ENCODE peak calls at places on chromosomes 7 and 10, in five cellular contexts. One of them, this sample, is unnamed.

GRCh38 chr7:88268858-88269257 is 37.8 kb downstream of the STEAP4 start:
- DNase-seq in brain microvascular endothelial cell: no peak
- DNase-seq in A549: no peak
- DNase-seq in heart left ventricle: no peak
- DNase-seq in IMR-90: no peak
- DNase-seq in this sample: no peak

GRCh38 chr10:110311357-110311949 is 6.7 kb upstream of the SMNDC1 start:
- DNase-seq in brain microvascular endothelial cell: peak; percentile 46
- DNase-seq in A549: peak; percentile 79
- DNase-seq in heart left ventricle: peak; percentile 56
- DNase-seq in IMR-90: peak; percentile 70
- DNase-seq in this sample: peak; percentile 35

GRCh38 chr7:26340476-26341018 is 48.9 kb downstream of the SNX10 start:
- DNase-seq in brain microvascular endothelial cell: no peak
- DNase-seq in IMR-90: no peak
- DNase-seq in A549: no peak
- DNase-seq in heart left ventricle: no peak
- DNase-seq in this sample: no peak

GRCh38 chr10:42866115-42866995 is 83.8 kb downstream of the BMS1 start:
- DNase-seq in A549: peak; percentile 67
- DNase-seq in IMR-90: peak; percentile 64
- DNase-seq in brain microvascular endothelial cell: peak; percentile 56
- DNase-seq in heart left ventricle: peak; percentile 89
- DNase-seq in this sample: peak; percentile 73

GRCh38 chr7:39085590-39086049 is 107.9 kb downstream of the POU6F2 start:
- DNase-seq in A549: no peak
- DNase-seq in brain microvascular endothelial cell: peak; percentile 6
- DNase-seq in heart left ventricle: peak; percentile 29
- DNase-seq in IMR-90: no peak
- DNase-seq in this sample: no peak

GRCh38 chr10:71821909-71822763 is 28.9 kb downstream of the PSAP start:
- DNase-seq in A549: no peak
- DNase-seq in heart left ventricle: no peak
- DNase-seq in brain microvascular endothelial cell: peak; percentile 16
- DNase-seq in IMR-90: peak; percentile 49
- DNase-seq in this sample: no peak

GRCh38 chr7:64946772-64947171 is 43.7 kb downstream of the ZNF273 start:
- DNase-seq in brain microvascular endothelial cell: no peak
- DNase-seq in A549: no peak
- DNase-seq in heart left ventricle: peak; percentile 30
- DNase-seq in IMR-90: peak; percentile 1
- DNase-seq in this sample: no peak

GRCh38 chr7:101733713-101734475 is 83.5 kb upstream of the CUX1 start:
- DNase-seq in brain microvascular endothelial cell: peak; percentile 18
- DNase-seq in A549: no peak
- DNase-seq in IMR-90: peak; percentile 47
- DNase-seq in heart left ventricle: peak; percentile 49
- DNase-seq in this sample: peak; percentile 38

GRCh38 chr7:26292768-26293560 is 1.3 kb downstream of the SNX10 start:
- DNase-seq in heart left ventricle: no peak
- DNase-seq in IMR-90: no peak
- DNase-seq in brain microvascular endothelial cell: no peak
- DNase-seq in A549: no peak
- DNase-seq in this sample: no peak

GRCh38 chr10:130138479-130138866 is 2.3 kb downstream of the GLRX3 start:
- DNase-seq in IMR-90: peak; percentile 69
- DNase-seq in brain microvascular endothelial cell: peak; percentile 61
- DNase-seq in A549: peak; percentile 62
- DNase-seq in heart left ventricle: no peak
- DNase-seq in this sample: no peak

GRCh38 chr7:46003896-46004875 is 83.1 kb upstream of the IGFBP3 start:
- DNase-seq in heart left ventricle: no peak
- DNase-seq in IMR-90: peak; percentile 97
- DNase-seq in A549: peak; percentile 50
- DNase-seq in brain microvascular endothelial cell: peak; percentile 72
- DNase-seq in this sample: no peak

GRCh38 chr7:79912213-79912633 is 222.4 kb upstream of the GNAI1 start:
- DNase-seq in heart left ventricle: no peak
- DNase-seq in brain microvascular endothelial cell: no peak
- DNase-seq in A549: no peak
- DNase-seq in IMR-90: no peak
- DNase-seq in this sample: no peak

GRCh38 chr10:63157845-63158624 is 24.9 kb downstream of the NRBF2 start:
- DNase-seq in heart left ventricle: no peak
- DNase-seq in IMR-90: peak; percentile 95
- DNase-seq in A549: peak; percentile 92
- DNase-seq in brain microvascular endothelial cell: peak; percentile 35
- DNase-seq in this sample: peak; percentile 47

GRCh38 chr10:42754155-42755027 is 28.2 kb upstream of the BMS1 start:
- DNase-seq in A549: no peak
- DNase-seq in heart left ventricle: peak; percentile 57
- DNase-seq in brain microvascular endothelial cell: no peak
- DNase-seq in IMR-90: no peak
- DNase-seq in this sample: peak; percentile 41

GRCh38 chr7:39137480-39137879 is 159.8 kb downstream of the POU6F2 start:
- DNase-seq in A549: no peak
- DNase-seq in IMR-90: no peak
- DNase-seq in heart left ventricle: no peak
- DNase-seq in brain microvascular endothelial cell: no peak
- DNase-seq in this sample: no peak

GRCh38 chr10:124155781-124156401 is 62.5 kb upstream of the CHST15 start:
- DNase-seq in heart left ventricle: peak; percentile 56
- DNase-seq in IMR-90: no peak
- DNase-seq in A549: no peak
- DNase-seq in brain microvascular endothelial cell: no peak
- DNase-seq in this sample: no peak

GRCh38 chr10:31070691-31071090 is 39.0 kb upstream of the ZNF438 start:
- DNase-seq in heart left ventricle: no peak
- DNase-seq in IMR-90: no peak
- DNase-seq in A549: no peak
- DNase-seq in brain microvascular endothelial cell: no peak
- DNase-seq in this sample: no peak

GRCh38 chr7:123184271-123184670 is 15.5 kb downstream of the SLC13A1 start:
- DNase-seq in brain microvascular endothelial cell: no peak
- DNase-seq in IMR-90: no peak
- DNase-seq in A549: no peak
- DNase-seq in heart left ventricle: no peak
- DNase-seq in this sample: no peak

GRCh38 chr7:107201795-107202450 is 33.1 kb downstream of the HBP1 start:
- DNase-seq in heart left ventricle: peak; percentile 75
- DNase-seq in brain microvascular endothelial cell: peak; percentile 37
- DNase-seq in A549: peak; percentile 51
- DNase-seq in IMR-90: peak; percentile 18
- DNase-seq in this sample: peak; percentile 38

GRCh38 chr7:121516791-121517305 is 120.7 kb upstream of the FAM3C start:
- DNase-seq in A549: no peak
- DNase-seq in brain microvascular endothelial cell: no peak
- DNase-seq in heart left ventricle: no peak
- DNase-seq in IMR-90: no peak
- DNase-seq in this sample: peak; percentile 68

GRCh38 chr7:92973964-92974363 is 137.6 kb upstream of the CDK6 start:
- DNase-seq in IMR-90: peak; percentile 64
- DNase-seq in heart left ventricle: no peak
- DNase-seq in A549: no peak
- DNase-seq in brain microvascular endothelial cell: no peak
- DNase-seq in this sample: no peak

GRCh38 chr10:103616705-103617361 is 123.3 kb downstream of the NEURL1 start:
- DNase-seq in A549: no peak
- DNase-seq in heart left ventricle: peak; percentile 87
- DNase-seq in IMR-90: peak; percentile 80
- DNase-seq in brain microvascular endothelial cell: no peak
- DNase-seq in this sample: peak; percentile 92

GRCh38 chr7:30502470-30503251 is 2.0 kb downstream of the GGCT start:
- DNase-seq in IMR-90: no peak
- DNase-seq in A549: no peak
- DNase-seq in heart left ventricle: no peak
- DNase-seq in brain microvascular endothelial cell: no peak
- DNase-seq in this sample: no peak

GRCh38 chr7:157299613-157300405 is 37.0 kb upstream of the DNAJB6 start:
- DNase-seq in brain microvascular endothelial cell: no peak
- DNase-seq in IMR-90: no peak
- DNase-seq in A549: peak; percentile 87
- DNase-seq in heart left ventricle: no peak
- DNase-seq in this sample: no peak

GRCh38 chr7:17370901-17371550 is 72.6 kb downstream of the AHR start:
- DNase-seq in A549: peak; percentile 10
- DNase-seq in IMR-90: peak; percentile 18
- DNase-seq in brain microvascular endothelial cell: no peak
- DNase-seq in heart left ventricle: no peak
- DNase-seq in this sample: no peak

GRCh38 chr7:102155821-102156441 is 130.7 kb upstream of the SH2B2 start:
- DNase-seq in IMR-90: no peak
- DNase-seq in A549: no peak
- DNase-seq in brain microvascular endothelial cell: no peak
- DNase-seq in heart left ventricle: no peak
- DNase-seq in this sample: no peak

GRCh38 chr10:131830446-131831130 is 70.2 kb upstream of the PPP2R2D start:
- DNase-seq in brain microvascular endothelial cell: no peak
- DNase-seq in heart left ventricle: no peak
- DNase-seq in IMR-90: no peak
- DNase-seq in A549: no peak
- DNase-seq in this sample: no peak

GRCh38 chr10:97511711-97512445 is 13.2 kb downstream of the UBTD1 start:
- DNase-seq in IMR-90: no peak
- DNase-seq in A549: no peak
- DNase-seq in heart left ventricle: peak; percentile 53
- DNase-seq in brain microvascular endothelial cell: no peak
- DNase-seq in this sample: peak; percentile 44

DNA sequence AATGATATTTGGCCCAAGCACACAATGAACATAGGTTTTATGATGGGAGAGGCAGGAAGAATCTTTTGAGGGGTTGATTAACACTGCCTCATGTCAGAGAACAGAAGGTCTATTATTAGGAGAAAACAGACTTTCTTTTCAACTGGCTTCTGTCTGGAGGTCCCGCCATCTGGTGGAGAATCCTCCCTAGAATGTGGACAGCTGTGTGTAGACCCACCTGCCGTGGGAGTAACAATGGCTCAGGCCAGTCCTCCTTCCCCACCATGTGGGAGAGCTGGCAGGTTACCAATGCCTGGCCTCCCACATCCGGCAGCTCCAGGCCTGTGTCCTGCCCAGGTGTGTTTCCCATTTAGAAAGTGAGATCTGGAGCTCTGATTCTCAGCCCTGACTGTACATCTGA is 70.4 kb upstream of the AOAH start:
- DNase-seq in heart left ventricle: no peak
- DNase-seq in brain microvascular endothelial cell: no peak
- DNase-seq in A549: no peak
- DNase-seq in IMR-90: no peak
- DNase-seq in this sample: no peak
- TF ChIP-seq CTCF in heart left ventricle: no peak
- TF ChIP-seq CTCF in brain microvascular endothelial cell: peak; percentile 12
- TF ChIP-seq CTCF in A549: no peak
- TF ChIP-seq CTCF in IMR-90: no peak
- TF ChIP-seq CTCF in this sample: no peak

DNA sequence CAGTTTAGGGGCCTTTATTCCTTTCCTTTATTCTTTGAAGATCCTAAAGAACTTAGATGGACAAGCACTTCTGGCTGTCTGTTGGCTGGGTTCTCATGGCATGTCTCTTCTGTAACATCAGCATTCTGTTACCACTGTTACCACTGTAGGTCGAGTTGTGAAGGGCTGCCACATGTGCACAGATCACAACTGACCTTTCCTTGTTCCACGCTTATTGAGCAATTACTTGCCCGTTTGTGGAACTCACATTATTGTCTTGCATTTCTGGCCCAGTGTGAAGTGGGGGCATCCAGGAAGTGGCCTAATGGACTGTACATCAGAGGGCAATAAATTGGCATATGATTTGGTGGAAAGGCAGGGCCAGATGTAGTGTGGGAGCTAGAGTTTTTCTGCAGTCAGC is 23.7 kb downstream of the GBF1 start:
- DNase-seq in A549: no peak
- DNase-seq in brain microvascular endothelial cell: no peak
- DNase-seq in IMR-90: no peak
- DNase-seq in heart left ventricle: no peak
- DNase-seq in this sample: no peak
- H3K27ac ChIP-seq in A549: no peak overlapping the region
- H3K27ac ChIP-seq in brain microvascular endothelial cell: no peak overlapping the region
- H3K27ac ChIP-seq in IMR-90: peak overlapping the region; percentile 13
- H3K27ac ChIP-seq in heart left ventricle: no peak overlapping the region
- H3K27ac ChIP-seq in this sample: no peak overlapping the region

GRCh38 chr7:141748401-141748800 is 10.2 kb downstream of the SSBP1 start:
- DNase-seq in IMR-90: no peak
- DNase-seq in A549: no peak
- DNase-seq in brain microvascular endothelial cell: peak; percentile 45
- DNase-seq in heart left ventricle: no peak
- DNase-seq in this sample: no peak

GRCh38 chr7:141754939-141755338 is 9.0 kb upstream of the TAS2R3 start:
- DNase-seq in A549: peak; percentile 33
- DNase-seq in heart left ventricle: no peak
- DNase-seq in brain microvascular endothelial cell: no peak
- DNase-seq in IMR-90: no peak
- DNase-seq in this sample: no peak

GRCh38 chr7:141752634-141753033 is 11.3 kb upstream of the TAS2R3 start:
- DNase-seq in heart left ventricle: no peak
- DNase-seq in IMR-90: no peak
- DNase-seq in A549: peak; percentile 32
- DNase-seq in brain microvascular endothelial cell: no peak
- DNase-seq in this sample: no peak
- TF ChIP-seq CTCF in heart left ventricle: peak; percentile 26
- TF ChIP-seq CTCF in IMR-90: peak; percentile 6
- TF ChIP-seq CTCF in A549: no peak
- TF ChIP-seq CTCF in brain microvascular endothelial cell: peak; percentile 45
- TF ChIP-seq CTCF in this sample: no peak

GRCh38 chr7:55526329-55526728 is 46.0 kb downstream of the VOPP1 start:
- DNase-seq in A549: no peak
- DNase-seq in IMR-90: no peak
- DNase-seq in brain microvascular endothelial cell: no peak
- DNase-seq in heart left ventricle: no peak
- DNase-seq in this sample: no peak

GRCh38 chr7:55527314-55527713 is 45.0 kb downstream of the VOPP1 start:
- DNase-seq in IMR-90: no peak
- DNase-seq in brain microvascular endothelial cell: no peak
- DNase-seq in A549: no peak
- DNase-seq in heart left ventricle: no peak
- DNase-seq in this sample: no peak

GRCh38 chr7:55524558-55525310 is 47.6 kb downstream of the VOPP1 start:
- DNase-seq in heart left ventricle: no peak
- DNase-seq in IMR-90: no peak
- DNase-seq in brain microvascular endothelial cell: no peak
- DNase-seq in A549: no peak
- DNase-seq in this sample: no peak

GRCh38 chr7:55523366-55523765 is 48.9 kb downstream of the VOPP1 start:
- DNase-seq in brain microvascular endothelial cell: no peak
- DNase-seq in A549: no peak
- DNase-seq in IMR-90: no peak
- DNase-seq in heart left ventricle: no peak
- DNase-seq in this sample: no peak

DNA sequence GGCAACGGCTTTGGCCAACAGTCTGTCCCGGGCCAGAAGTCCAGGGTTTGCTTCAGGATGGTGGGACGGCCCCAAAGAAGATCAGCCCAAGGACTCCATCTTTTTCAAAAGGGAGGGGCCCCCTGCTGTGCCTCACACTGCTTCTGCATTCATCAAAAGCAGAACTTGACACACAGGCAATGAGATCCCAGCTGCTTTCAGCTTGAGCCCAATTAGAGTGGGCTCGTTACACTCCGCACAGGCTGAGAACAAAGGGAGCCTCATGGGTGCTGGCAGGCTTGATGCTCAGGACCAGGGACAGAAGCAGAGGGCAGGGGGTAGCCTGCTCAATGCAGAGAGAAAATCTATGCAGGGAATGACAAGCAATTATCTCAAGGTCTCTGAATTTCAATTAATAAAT is 45.5 kb downstream of the VOPP1 start:
- DNase-seq in IMR-90: no peak
- DNase-seq in A549: no peak
- DNase-seq in brain microvascular endothelial cell: no peak
- DNase-seq in heart left ventricle: no peak
- DNase-seq in this sample: no peak
- H3K27ac ChIP-seq in IMR-90: no peak overlapping the region
- H3K27ac ChIP-seq in A549: no peak overlapping the region
- H3K27ac ChIP-seq in brain microvascular endothelial cell: no peak overlapping the region
- H3K27ac ChIP-seq in heart left ventricle: no peak overlapping the region
- H3K27ac ChIP-seq in this sample: no peak overlapping the region